ENCODE peak calls at places on chromosome 15, in six cellular contexts. G is IMR-90, U is endothelial cell of umbilical vein, N is SK-N-SH, E is HCT116, V is astrocyte. M is an unnamed sample.
A peak's percentile ranks its signal among the peaks of the same experiment; 100 is the strongest.

GRCh38 chr15:91921188-91921820 is 67.8 kb downstream of the SLCO3A1 start:
- DNase-seq in G (peak; percentile 44), U (no peak), N (no peak), E (no peak), V (no peak), M (no peak)

GRCh38 chr15:77228831-77229230 is 157.9 kb upstream of the TSPAN3 start:
- DNase-seq in G (no peak), U (no peak), N (no peak), E (no peak), V (no peak), M (no peak)

GRCh38 chr15:76147906-76148553 is 88.2 kb downstream of the TMEM266 start:
- DNase-seq in G (peak; percentile 29), U (peak; percentile 28), N (peak; percentile 86), E (peak; percentile 12), V (no peak), M (peak; percentile 34)

GRCh38 chr15:48292458-48292857 is 38.8 kb upstream of the DUT start:
- DNase-seq in G (no peak), U (no peak), N (no peak), E (no peak), V (no peak), M (no peak)

GRCh38 chr15:57297163-57297593 is 79.1 kb upstream of the CGNL1 start:
- DNase-seq in G (no peak), U (no peak), N (no peak), E (no peak), V (no peak), M (no peak)

GRCh38 chr15:33089878-33090757 is 104.4 kb downstream of the FMN1 start:
- DNase-seq in G (peak; percentile 94), U (no peak), N (no peak), E (no peak), V (peak; percentile 44), M (peak; percentile 90)

GRCh38 chr15:97875513-97876285 is 84.8 kb upstream of the ARRDC4 start:
- DNase-seq in G (no peak), U (no peak), N (peak; percentile 28), E (peak; percentile 34), V (no peak), M (no peak)

GRCh38 chr15:80492874-80493273 is 88.7 kb downstream of the ARNT2 start:
- DNase-seq in G (no peak), U (no peak), N (no peak), E (no peak), V (no peak), M (no peak)

GRCh38 chr15:52284164-52284563 is 11.4 kb downstream of the MYO5C start:
- DNase-seq in G (peak; percentile 77), U (no peak), N (no peak), E (no peak), V (peak; percentile 46), M (peak; percentile 8)

GRCh38 chr15:29018406-29018805 is 132.6 kb downstream of the APBA2 start:
- DNase-seq in G (no peak), U (no peak), N (no peak), E (no peak), V (no peak), M (no peak)

GRCh38 chr15:69704229-69704628 is 251.6 kb downstream of the RPLP1 start:
- DNase-seq in G (peak; percentile 36), U (no peak), N (no peak), E (no peak), V (peak; percentile 26), M (no peak)

GRCh38 chr15:69701198-69701597 is 248.6 kb downstream of the RPLP1 start:
- DNase-seq in G (no peak), U (no peak), N (no peak), E (no peak), V (no peak), M (no peak)

GRCh38 chr15:69700380-69700779 is 247.8 kb downstream of the RPLP1 start:
- DNase-seq in G (no peak), U (no peak), N (no peak), E (no peak), V (no peak), M (no peak)

GRCh38 chr15:69703495-69704187 is 251.0 kb downstream of the RPLP1 start:
- DNase-seq in G (no peak), U (peak; percentile 56), N (no peak), E (no peak), V (peak; percentile 80), M (no peak)

GRCh38 chr15:69704685-69705084 is 252.1 kb downstream of the RPLP1 start:
- DNase-seq in G (no peak), U (no peak), N (no peak), E (no peak), V (no peak), M (no peak)
- H3K27ac ChIP-seq in G (peak overlapping the region; percentile 15), U (no peak overlapping the region), N (no peak overlapping the region), E (no peak overlapping the region), V (no peak overlapping the region), M (no peak overlapping the region)

DNA sequence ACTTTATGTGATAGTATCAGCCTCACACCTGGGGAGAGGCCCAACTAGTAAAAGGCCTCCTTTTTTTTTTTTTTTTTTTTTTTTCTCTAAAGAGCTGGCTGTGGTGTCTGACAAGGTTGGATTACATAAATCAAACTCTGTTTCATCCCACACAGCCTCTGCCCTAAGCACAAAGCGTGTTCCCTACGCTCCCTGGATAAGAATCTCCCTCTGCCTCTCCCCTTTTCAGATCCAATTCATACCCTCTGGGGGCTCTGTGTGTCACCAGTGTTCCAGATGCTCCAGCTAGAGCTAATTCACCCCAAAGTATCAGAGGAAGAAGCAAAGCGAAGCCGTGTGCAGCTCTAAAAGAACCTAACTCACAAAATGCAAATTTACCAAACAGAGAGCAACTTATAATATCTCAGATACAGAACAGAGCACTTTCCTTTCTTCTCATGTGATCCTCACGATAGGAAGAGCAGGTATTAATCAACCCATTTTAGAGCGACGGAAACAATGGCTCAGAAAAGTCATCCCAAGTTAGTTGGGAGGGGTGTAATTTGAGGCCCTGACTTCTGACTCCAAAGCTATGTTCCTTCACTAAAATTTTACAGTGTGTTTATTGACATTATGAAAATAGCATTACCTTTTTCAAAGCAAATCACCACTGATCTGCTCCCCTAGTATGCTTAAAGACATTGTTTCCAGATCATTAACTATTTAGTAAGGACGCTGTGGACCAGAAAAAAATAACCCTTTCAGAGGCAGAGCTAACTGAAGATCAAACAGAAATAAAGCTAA is 12.4 kb downstream of the BMF start:
- DNase-seq in G (no peak), U (no peak), N (peak; percentile 61), E (no peak), V (no peak), M (peak; percentile 33)
- H3K9ac ChIP-seq in G (no peak overlapping the region), U (no peak overlapping the region), N (no peak overlapping the region), E (no peak overlapping the region), V (no peak overlapping the region), M (no peak overlapping the region)

GRCh38 chr15:26970712-26971210 is at the start of gene GABRG3:
- DNase-seq in G (no peak), U (no peak), N (peak; percentile 79), E (no peak), V (peak; percentile 18), M (no peak)

GRCh38 chr15:26972636-26973035 is 1.7 kb downstream of the GABRG3 start:
- DNase-seq in G (no peak), U (no peak), N (no peak), E (no peak), V (peak; percentile 23), M (no peak)

GRCh38 chr15:26974120-26974780 is 3.3 kb downstream of the GABRG3 start:
- DNase-seq in G (peak; percentile 9), U (no peak), N (peak; percentile 50), E (no peak), V (peak; percentile 26), M (no peak)

GRCh38 chr15:26967719-26968269 is 3.2 kb upstream of the GABRG3 start:
- DNase-seq in G (no peak), U (no peak), N (peak; percentile 90), E (no peak), V (peak; percentile 62), M (no peak)

GRCh38 chr15:26971303-26972018 is 480 bp downstream of the GABRG3 start:
- DNase-seq in G (no peak), U (no peak), N (peak; percentile 74), E (no peak), V (no peak), M (no peak)
- H3K4me3 ChIP-seq in G (no peak overlapping the region), U (no peak overlapping the region), N (no peak overlapping the region), E (no peak overlapping the region), V (peak overlapping the region; percentile 33), M (no peak overlapping the region)

GRCh38 chr15:90296996-90297395 is 31.5 kb downstream of the NGRN start:
- DNase-seq in G (no peak), U (no peak), N (no peak), E (no peak), V (no peak), M (no peak)
- H3K27ac ChIP-seq in G (no peak overlapping the region), U (no peak overlapping the region), N (no peak overlapping the region), E (no peak overlapping the region), V (no peak overlapping the region), M (no peak overlapping the region)

M was measured in mesenchymal stem cell.